ENCODE peak calls at places on chromosomes 16 and 17, in eight cellular contexts. One of them, this sample, is unnamed.

GRCh38 chr16:73170587-73170986 is 122.7 kb upstream of the ZFHX3 start:
- DNase-seq in astrocyte of the spinal cord: no peak
- DNase-seq in stimulated activated CD8-positive, alpha-beta memory T cell treated with anti-CD3 and anti-CD28 coated beads, Interleukin-2, amount 100 ng/mL, for 48 hours: no peak
- DNase-seq in A549: no peak
- DNase-seq in M059J: no peak
- DNase-seq in activated T-helper 1 cell treated with anti-CD3 and anti-CD28 coated beads, Interleukin-12 subunit alpha, Interleukin-12 subunit beta, Interleukin-2, Interleukin-4 antibody, amounts not matched to agents 30 ng/mL and 10 ng/mL and 1 ng/mL, durations not matched to agents 14 hours and 24 hours and 36 hours: no peak
- DNase-seq in CD4-positive, alpha-beta T cell: no peak
- DNase-seq in NCI-H774: peak
- DNase-seq in this sample: no peak

GRCh38 chr17:6567528-6568185 is 11.3 kb upstream of the PITPNM3 start:
- DNase-seq in astrocyte of the spinal cord: no peak
- DNase-seq in stimulated activated CD8-positive, alpha-beta memory T cell treated with anti-CD3 and anti-CD28 coated beads, Interleukin-2, amount 100 ng/mL, for 48 hours: no peak
- DNase-seq in A549: no peak
- DNase-seq in M059J: no peak
- DNase-seq in activated T-helper 1 cell treated with anti-CD3 and anti-CD28 coated beads, Interleukin-12 subunit alpha, Interleukin-12 subunit beta, Interleukin-2, Interleukin-4 antibody, amounts not matched to agents 30 ng/mL and 10 ng/mL and 1 ng/mL, durations not matched to agents 14 hours and 24 hours and 36 hours: no peak
- DNase-seq in CD4-positive, alpha-beta T cell: no peak
- DNase-seq in NCI-H774: no peak
- DNase-seq in this sample: no peak

GRCh38 chr17:79798296-79799173 is 1.7 kb upstream of the CBX8 start:
- DNase-seq in astrocyte of the spinal cord: no peak
- DNase-seq in stimulated activated CD8-positive, alpha-beta memory T cell treated with anti-CD3 and anti-CD28 coated beads, Interleukin-2, amount 100 ng/mL, for 48 hours: no peak
- DNase-seq in A549: no peak
- DNase-seq in M059J: no peak
- DNase-seq in activated T-helper 1 cell treated with anti-CD3 and anti-CD28 coated beads, Interleukin-12 subunit alpha, Interleukin-12 subunit beta, Interleukin-2, Interleukin-4 antibody, amounts not matched to agents 30 ng/mL and 10 ng/mL and 1 ng/mL, durations not matched to agents 14 hours and 24 hours and 36 hours: no peak
- DNase-seq in CD4-positive, alpha-beta T cell: no peak
- DNase-seq in NCI-H774: no peak
- DNase-seq in this sample: no peak

GRCh38 chr17:77914440-77915254 is 43.9 kb upstream of the TNRC6C start:
- DNase-seq in astrocyte of the spinal cord: peak
- DNase-seq in stimulated activated CD8-positive, alpha-beta memory T cell treated with anti-CD3 and anti-CD28 coated beads, Interleukin-2, amount 100 ng/mL, for 48 hours: no peak
- DNase-seq in A549: no peak
- DNase-seq in M059J: no peak
- DNase-seq in activated T-helper 1 cell treated with anti-CD3 and anti-CD28 coated beads, Interleukin-12 subunit alpha, Interleukin-12 subunit beta, Interleukin-2, Interleukin-4 antibody, amounts not matched to agents 30 ng/mL and 10 ng/mL and 1 ng/mL, durations not matched to agents 14 hours and 24 hours and 36 hours: no peak
- DNase-seq in CD4-positive, alpha-beta T cell: no peak
- DNase-seq in NCI-H774: peak
- DNase-seq in this sample: no peak

GRCh38 chr16:29023279-29024278 is 38.7 kb downstream of the LAT start:
- DNase-seq in astrocyte of the spinal cord: no peak
- DNase-seq in stimulated activated CD8-positive, alpha-beta memory T cell treated with anti-CD3 and anti-CD28 coated beads, Interleukin-2, amount 100 ng/mL, for 48 hours: no peak
- DNase-seq in A549: no peak
- DNase-seq in M059J: peak
- DNase-seq in activated T-helper 1 cell treated with anti-CD3 and anti-CD28 coated beads, Interleukin-12 subunit alpha, Interleukin-12 subunit beta, Interleukin-2, Interleukin-4 antibody, amounts not matched to agents 30 ng/mL and 10 ng/mL and 1 ng/mL, durations not matched to agents 14 hours and 24 hours and 36 hours: no peak
- DNase-seq in CD4-positive, alpha-beta T cell: no peak
- DNase-seq in NCI-H774: no peak
- DNase-seq in this sample: no peak

GRCh38 chr17:35898283-35899070 is 18.3 kb upstream of the CCL5 start:
- DNase-seq in astrocyte of the spinal cord: no peak
- DNase-seq in stimulated activated CD8-positive, alpha-beta memory T cell treated with anti-CD3 and anti-CD28 coated beads, Interleukin-2, amount 100 ng/mL, for 48 hours: no peak
- DNase-seq in A549: peak
- DNase-seq in M059J: peak
- DNase-seq in activated T-helper 1 cell treated with anti-CD3 and anti-CD28 coated beads, Interleukin-12 subunit alpha, Interleukin-12 subunit beta, Interleukin-2, Interleukin-4 antibody, amounts not matched to agents 30 ng/mL and 10 ng/mL and 1 ng/mL, durations not matched to agents 14 hours and 24 hours and 36 hours: no peak
- DNase-seq in CD4-positive, alpha-beta T cell: no peak
- DNase-seq in NCI-H774: peak
- DNase-seq in this sample: peak

GRCh38 chr17:27997522-27997921 is 45.0 kb upstream of the NLK start:
- DNase-seq in astrocyte of the spinal cord: no peak
- DNase-seq in stimulated activated CD8-positive, alpha-beta memory T cell treated with anti-CD3 and anti-CD28 coated beads, Interleukin-2, amount 100 ng/mL, for 48 hours: no peak
- DNase-seq in A549: no peak
- DNase-seq in M059J: no peak
- DNase-seq in activated T-helper 1 cell treated with anti-CD3 and anti-CD28 coated beads, Interleukin-12 subunit alpha, Interleukin-12 subunit beta, Interleukin-2, Interleukin-4 antibody, amounts not matched to agents 30 ng/mL and 10 ng/mL and 1 ng/mL, durations not matched to agents 14 hours and 24 hours and 36 hours: no peak
- DNase-seq in CD4-positive, alpha-beta T cell: no peak
- DNase-seq in NCI-H774: no peak
- DNase-seq in this sample: no peak

GRCh38 chr16:19830902-19831555 is 53.6 kb downstream of the GPRC5B start:
- DNase-seq in astrocyte of the spinal cord: no peak
- DNase-seq in stimulated activated CD8-positive, alpha-beta memory T cell treated with anti-CD3 and anti-CD28 coated beads, Interleukin-2, amount 100 ng/mL, for 48 hours: no peak
- DNase-seq in A549: no peak
- DNase-seq in M059J: no peak
- DNase-seq in activated T-helper 1 cell treated with anti-CD3 and anti-CD28 coated beads, Interleukin-12 subunit alpha, Interleukin-12 subunit beta, Interleukin-2, Interleukin-4 antibody, amounts not matched to agents 30 ng/mL and 10 ng/mL and 1 ng/mL, durations not matched to agents 14 hours and 24 hours and 36 hours: no peak
- DNase-seq in CD4-positive, alpha-beta T cell: no peak
- DNase-seq in NCI-H774: no peak
- DNase-seq in this sample: no peak

GRCh38 chr16:28258571-28258970 is 33.8 kb upstream of the SBK1 start:
- DNase-seq in astrocyte of the spinal cord: peak
- DNase-seq in stimulated activated CD8-positive, alpha-beta memory T cell treated with anti-CD3 and anti-CD28 coated beads, Interleukin-2, amount 100 ng/mL, for 48 hours: no peak
- DNase-seq in A549: no peak
- DNase-seq in M059J: no peak
- DNase-seq in activated T-helper 1 cell treated with anti-CD3 and anti-CD28 coated beads, Interleukin-12 subunit alpha, Interleukin-12 subunit beta, Interleukin-2, Interleukin-4 antibody, amounts not matched to agents 30 ng/mL and 10 ng/mL and 1 ng/mL, durations not matched to agents 14 hours and 24 hours and 36 hours: no peak
- DNase-seq in CD4-positive, alpha-beta T cell: no peak
- DNase-seq in NCI-H774: no peak
- DNase-seq in this sample: peak

GRCh38 chr17:48374650-48375230 is 55.3 kb downstream of the SKAP1 start:
- DNase-seq in astrocyte of the spinal cord: no peak
- DNase-seq in stimulated activated CD8-positive, alpha-beta memory T cell treated with anti-CD3 and anti-CD28 coated beads, Interleukin-2, amount 100 ng/mL, for 48 hours: peak
- DNase-seq in A549: peak
- DNase-seq in M059J: peak
- DNase-seq in activated T-helper 1 cell treated with anti-CD3 and anti-CD28 coated beads, Interleukin-12 subunit alpha, Interleukin-12 subunit beta, Interleukin-2, Interleukin-4 antibody, amounts not matched to agents 30 ng/mL and 10 ng/mL and 1 ng/mL, durations not matched to agents 14 hours and 24 hours and 36 hours: no peak
- DNase-seq in CD4-positive, alpha-beta T cell: no peak
- DNase-seq in NCI-H774: peak
- DNase-seq in this sample: peak

GRCh38 chr17:76018801-76019200 is 8.3 kb downstream of the EVPL start:
- DNase-seq in astrocyte of the spinal cord: no peak
- DNase-seq in stimulated activated CD8-positive, alpha-beta memory T cell treated with anti-CD3 and anti-CD28 coated beads, Interleukin-2, amount 100 ng/mL, for 48 hours: no peak
- DNase-seq in A549: no peak
- DNase-seq in M059J: no peak
- DNase-seq in activated T-helper 1 cell treated with anti-CD3 and anti-CD28 coated beads, Interleukin-12 subunit alpha, Interleukin-12 subunit beta, Interleukin-2, Interleukin-4 antibody, amounts not matched to agents 30 ng/mL and 10 ng/mL and 1 ng/mL, durations not matched to agents 14 hours and 24 hours and 36 hours: no peak
- DNase-seq in CD4-positive, alpha-beta T cell: no peak
- DNase-seq in NCI-H774: no peak
- DNase-seq in this sample: no peak

GRCh38 chr16:81817296-81817695 is 38.2 kb downstream of the PLCG2 start:
- DNase-seq in astrocyte of the spinal cord: no peak
- DNase-seq in stimulated activated CD8-positive, alpha-beta memory T cell treated with anti-CD3 and anti-CD28 coated beads, Interleukin-2, amount 100 ng/mL, for 48 hours: no peak
- DNase-seq in A549: no peak
- DNase-seq in M059J: no peak
- DNase-seq in activated T-helper 1 cell treated with anti-CD3 and anti-CD28 coated beads, Interleukin-12 subunit alpha, Interleukin-12 subunit beta, Interleukin-2, Interleukin-4 antibody, amounts not matched to agents 30 ng/mL and 10 ng/mL and 1 ng/mL, durations not matched to agents 14 hours and 24 hours and 36 hours: no peak
- DNase-seq in CD4-positive, alpha-beta T cell: no peak
- DNase-seq in NCI-H774: no peak
- DNase-seq in this sample: no peak

GRCh38 chr16:56277040-56277439 is 85.8 kb downstream of the GNAO1 start:
- DNase-seq in astrocyte of the spinal cord: no peak
- DNase-seq in stimulated activated CD8-positive, alpha-beta memory T cell treated with anti-CD3 and anti-CD28 coated beads, Interleukin-2, amount 100 ng/mL, for 48 hours: no peak
- DNase-seq in A549: peak
- DNase-seq in M059J: no peak
- DNase-seq in activated T-helper 1 cell treated with anti-CD3 and anti-CD28 coated beads, Interleukin-12 subunit alpha, Interleukin-12 subunit beta, Interleukin-2, Interleukin-4 antibody, amounts not matched to agents 30 ng/mL and 10 ng/mL and 1 ng/mL, durations not matched to agents 14 hours and 24 hours and 36 hours: no peak
- DNase-seq in CD4-positive, alpha-beta T cell: no peak
- DNase-seq in NCI-H774: no peak
- DNase-seq in this sample: peak

GRCh38 chr16:85615852-85616607 is 2.9 kb downstream of the GSE1 start:
- DNase-seq in astrocyte of the spinal cord: peak
- DNase-seq in stimulated activated CD8-positive, alpha-beta memory T cell treated with anti-CD3 and anti-CD28 coated beads, Interleukin-2, amount 100 ng/mL, for 48 hours: peak
- DNase-seq in A549: peak
- DNase-seq in M059J: peak
- DNase-seq in activated T-helper 1 cell treated with anti-CD3 and anti-CD28 coated beads, Interleukin-12 subunit alpha, Interleukin-12 subunit beta, Interleukin-2, Interleukin-4 antibody, amounts not matched to agents 30 ng/mL and 10 ng/mL and 1 ng/mL, durations not matched to agents 14 hours and 24 hours and 36 hours: peak
- DNase-seq in CD4-positive, alpha-beta T cell: peak
- DNase-seq in NCI-H774: no peak
- DNase-seq in this sample: peak

GRCh38 chr17:78674595-78675315 is 97.6 kb upstream of the DNAH17 start:
- DNase-seq in astrocyte of the spinal cord: no peak
- DNase-seq in stimulated activated CD8-positive, alpha-beta memory T cell treated with anti-CD3 and anti-CD28 coated beads, Interleukin-2, amount 100 ng/mL, for 48 hours: no peak
- DNase-seq in A549: no peak
- DNase-seq in M059J: no peak
- DNase-seq in activated T-helper 1 cell treated with anti-CD3 and anti-CD28 coated beads, Interleukin-12 subunit alpha, Interleukin-12 subunit beta, Interleukin-2, Interleukin-4 antibody, amounts not matched to agents 30 ng/mL and 10 ng/mL and 1 ng/mL, durations not matched to agents 14 hours and 24 hours and 36 hours: no peak
- DNase-seq in CD4-positive, alpha-beta T cell: no peak
- DNase-seq in NCI-H774: peak
- DNase-seq in this sample: peak

GRCh38 chr17:28571255-28572122 is at the start of gene PIGS:
- DNase-seq in astrocyte of the spinal cord: peak
- DNase-seq in stimulated activated CD8-positive, alpha-beta memory T cell treated with anti-CD3 and anti-CD28 coated beads, Interleukin-2, amount 100 ng/mL, for 48 hours: peak
- DNase-seq in A549: peak
- DNase-seq in M059J: peak
- DNase-seq in activated T-helper 1 cell treated with anti-CD3 and anti-CD28 coated beads, Interleukin-12 subunit alpha, Interleukin-12 subunit beta, Interleukin-2, Interleukin-4 antibody, amounts not matched to agents 30 ng/mL and 10 ng/mL and 1 ng/mL, durations not matched to agents 14 hours and 24 hours and 36 hours: peak
- DNase-seq in CD4-positive, alpha-beta T cell: peak
- DNase-seq in NCI-H774: peak
- DNase-seq in this sample: peak

GRCh38 chr16:57038151-57038550 is 48.8 kb downstream of the NLRC5 start:
- DNase-seq in astrocyte of the spinal cord: no peak
- DNase-seq in stimulated activated CD8-positive, alpha-beta memory T cell treated with anti-CD3 and anti-CD28 coated beads, Interleukin-2, amount 100 ng/mL, for 48 hours: no peak
- DNase-seq in A549: no peak
- DNase-seq in M059J: no peak
- DNase-seq in activated T-helper 1 cell treated with anti-CD3 and anti-CD28 coated beads, Interleukin-12 subunit alpha, Interleukin-12 subunit beta, Interleukin-2, Interleukin-4 antibody, amounts not matched to agents 30 ng/mL and 10 ng/mL and 1 ng/mL, durations not matched to agents 14 hours and 24 hours and 36 hours: no peak
- DNase-seq in CD4-positive, alpha-beta T cell: no peak
- DNase-seq in NCI-H774: no peak
- DNase-seq in this sample: no peak

GRCh38 chr16:57760357-57761160 is 25.0 kb downstream of the KATNB1 start:
- DNase-seq in astrocyte of the spinal cord: no peak
- DNase-seq in stimulated activated CD8-positive, alpha-beta memory T cell treated with anti-CD3 and anti-CD28 coated beads, Interleukin-2, amount 100 ng/mL, for 48 hours: no peak
- DNase-seq in A549: no peak
- DNase-seq in M059J: no peak
- DNase-seq in activated T-helper 1 cell treated with anti-CD3 and anti-CD28 coated beads, Interleukin-12 subunit alpha, Interleukin-12 subunit beta, Interleukin-2, Interleukin-4 antibody, amounts not matched to agents 30 ng/mL and 10 ng/mL and 1 ng/mL, durations not matched to agents 14 hours and 24 hours and 36 hours: no peak
- DNase-seq in CD4-positive, alpha-beta T cell: no peak
- DNase-seq in NCI-H774: no peak
- DNase-seq in this sample: no peak

GRCh38 chr16:89363621-89364393 is 126.6 kb downstream of the ANKRD11 start:
- DNase-seq in astrocyte of the spinal cord: peak
- DNase-seq in stimulated activated CD8-positive, alpha-beta memory T cell treated with anti-CD3 and anti-CD28 coated beads, Interleukin-2, amount 100 ng/mL, for 48 hours: peak
- DNase-seq in A549: peak
- DNase-seq in M059J: peak
- DNase-seq in activated T-helper 1 cell treated with anti-CD3 and anti-CD28 coated beads, Interleukin-12 subunit alpha, Interleukin-12 subunit beta, Interleukin-2, Interleukin-4 antibody, amounts not matched to agents 30 ng/mL and 10 ng/mL and 1 ng/mL, durations not matched to agents 14 hours and 24 hours and 36 hours: peak
- DNase-seq in CD4-positive, alpha-beta T cell: peak
- DNase-seq in NCI-H774: no peak
- DNase-seq in this sample: no peak

GRCh38 chr17:59756236-59756818 is 48.9 kb downstream of the VMP1 start:
- DNase-seq in astrocyte of the spinal cord: peak
- DNase-seq in stimulated activated CD8-positive, alpha-beta memory T cell treated with anti-CD3 and anti-CD28 coated beads, Interleukin-2, amount 100 ng/mL, for 48 hours: no peak
- DNase-seq in A549: peak
- DNase-seq in M059J: peak
- DNase-seq in activated T-helper 1 cell treated with anti-CD3 and anti-CD28 coated beads, Interleukin-12 subunit alpha, Interleukin-12 subunit beta, Interleukin-2, Interleukin-4 antibody, amounts not matched to agents 30 ng/mL and 10 ng/mL and 1 ng/mL, durations not matched to agents 14 hours and 24 hours and 36 hours: no peak
- DNase-seq in CD4-positive, alpha-beta T cell: no peak
- DNase-seq in NCI-H774: no peak
- DNase-seq in this sample: peak

This sample was measured in cerebellar cortex.